ENCODE peak calls at places on chromosomes 11 and 22, in four cellular contexts. C is endothelial cell of umbilical vein, Q is HCT116, S is mesenchymal stem cell. Y is an unnamed sample.
A peak's percentile ranks its signal among the peaks of the same experiment; 100 is the strongest.

GRCh38 chr11:32312865-32313403 is 122.4 kb downstream of the WT1 start:
- DNase-seq in C (peak; percentile 51), Q (peak; percentile 63), S (peak; percentile 72), Y (peak; percentile 70)

GRCh38 chr22:39299829-39300178 is 19.6 kb downstream of the RPL3 start:
- DNase-seq in C (no peak), Q (no peak), S (peak; percentile 56), Y (no peak)

GRCh38 chr22:44574057-44574456 is 76.0 kb upstream of the RTL6 start:
- DNase-seq in C (peak; percentile 24), Q (peak; percentile 19), S (no peak), Y (peak; percentile 87)

GRCh38 chr22:24117942-24118341 is 63.3 kb upstream of the SUSD2 start:
- DNase-seq in C (no peak), Q (no peak), S (no peak), Y (no peak)

GRCh38 chr22:29635734-29636357 is 32.4 kb downstream of the NF2 start:
- DNase-seq in C (peak; percentile 64), Q (peak; percentile 34), S (peak; percentile 77), Y (peak; percentile 71)

GRCh38 chr11:86577663-86578636 is 94.5 kb downstream of the ME3 start:
- DNase-seq in C (peak; percentile 98), Q (peak; percentile 58), S (peak; percentile 67), Y (peak; percentile 71)

GRCh38 chr11:124835918-124836317 is 29.3 kb upstream of the ROBO3 start:
- DNase-seq in C (no peak), Q (no peak), S (no peak), Y (no peak)

GRCh38 chr11:130782361-130783221 is 133.7 kb downstream of the SNX19 start:
- DNase-seq in C (peak; percentile 66), Q (no peak), S (peak; percentile 61), Y (peak; percentile 51)

GRCh38 chr11:13487661-13488030 is 8.2 kb downstream of the PTH start:
- DNase-seq in C (peak; percentile 16), Q (peak; percentile 8), S (peak; percentile 6), Y (no peak)

GRCh38 chr11:27505781-27506180 is 788 bp downstream of the LIN7C start:
- DNase-seq in C (no peak), Q (no peak), S (no peak), Y (no peak)

GRCh38 chr22:50734343-50734771 is 3.6 kb upstream of the ACR start:
- DNase-seq in C (no peak), Q (no peak), S (no peak), Y (no peak)

GRCh38 chr11:1384206-1384965 is 5.3 kb upstream of the BRSK2 start:
- DNase-seq in C (no peak), Q (no peak), S (no peak), Y (no peak)

GRCh38 chr11:1749787-1750351 is 526 bp downstream of the IFITM10 start:
- DNase-seq in C (no peak), Q (no peak), S (peak; percentile 89), Y (no peak)

GRCh38 chr11:128508785-128509518 is 78.4 kb downstream of the ETS1 start:
- DNase-seq in C (no peak), Q (no peak), S (peak; percentile 84), Y (no peak)

GRCh38 chr22:24761888-24762675 is 12.4 kb downstream of the PIWIL3 start:
- DNase-seq in C (peak; percentile 68), Q (no peak), S (no peak), Y (no peak)

GRCh38 chr11:80958414-80958813 is 1517.6 kb upstream of the TENM4 start:
- DNase-seq in C (no peak), Q (no peak), S (peak; percentile 53), Y (no peak)

GRCh38 chr11:24375351-24375750 is 121.5 kb upstream of the LUZP2 start:
- DNase-seq in C (no peak), Q (no peak), S (no peak), Y (no peak)

GRCh38 chr11:122319842-122320555 is 204.0 kb upstream of the BLID start:
- DNase-seq in C (no peak), Q (no peak), S (no peak), Y (no peak)

GRCh38 chr11:68387840-68388239 is 72.7 kb upstream of the PPP6R3 start:
- DNase-seq in C (no peak), Q (no peak), S (no peak), Y (no peak)

GRCh38 chr22:22700631-22701030 is 56.2 kb downstream of the GGTLC2 start:
- DNase-seq in C (no peak), Q (no peak), S (no peak), Y (no peak)

GRCh38 chr11:47409440-47410403 is 1.3 kb downstream of the SLC39A13 start:
- DNase-seq in C (no peak), Q (no peak), S (peak; percentile 30), Y (peak; percentile 65)

GRCh38 chr11:72528121-72528520 is 93.8 kb upstream of the CLPB start:
- DNase-seq in C (no peak), Q (no peak), S (no peak), Y (peak; percentile 26)

GRCh38 chr11:77967753-77968152 is 26.7 kb downstream of the INTS4 start:
- DNase-seq in C (no peak), Q (no peak), S (no peak), Y (no peak)

GRCh38 chr11:75509201-75509600 is 16.5 kb downstream of the GDPD5 start:
- DNase-seq in C (no peak), Q (no peak), S (no peak), Y (no peak)

GRCh38 chr11:44456544-44457270 is 108.8 kb upstream of the CD82 start:
- DNase-seq in C (no peak), Q (peak; percentile 37), S (no peak), Y (no peak)

GRCh38 chr11:97201743-97202612 is 812.2 kb downstream of the JRKL start:
- DNase-seq in C (no peak), Q (no peak), S (no peak), Y (no peak)

GRCh38 chr22:45688606-45689080 is 17.0 kb downstream of the ATXN10 start:
- DNase-seq in C (no peak), Q (peak; percentile 38), S (peak; percentile 62), Y (peak; percentile 84)

GRCh38 chr11:98194611-98195010 is 826.1 kb upstream of the CNTN5 start:
- DNase-seq in C (no peak), Q (no peak), S (no peak), Y (no peak)

GRCh38 chr22:39938509-39938908 is 21.7 kb upstream of the TMA7B start:
- DNase-seq in C (no peak), Q (no peak), S (no peak), Y (no peak)

GRCh38 chr22:36673821-36674220 is 29.7 kb downstream of the CACNG2 start:
- DNase-seq in C (no peak), Q (no peak), S (no peak), Y (no peak)

GRCh38 chr22:44182591-44183588 is 2.2 kb downstream of the PARVG start:
- DNase-seq in C (no peak), Q (no peak), S (no peak), Y (no peak)

GRCh38 chr22:39459681-39460080 is 2.9 kb downstream of the MGAT3 start:
- DNase-seq in C (no peak), Q (no peak), S (no peak), Y (no peak)

GRCh38 chr11:35111171-35112055 is 27.6 kb upstream of the CD44 start:
- DNase-seq in C (peak; percentile 47), Q (no peak), S (peak; percentile 92), Y (peak; percentile 88)

GRCh38 chr11:8948901-8949300 is 6.1 kb upstream of the ASCL3 start:
- DNase-seq in C (peak; percentile 9), Q (no peak), S (no peak), Y (no peak)

GRCh38 chr11:83826078-83826477 is 539.9 kb upstream of the CCDC90B start:
- DNase-seq in C (no peak), Q (no peak), S (no peak), Y (no peak)

GRCh38 chr11:123601136-123601535 is 53.3 kb downstream of the SCN3B start:
- DNase-seq in C (no peak), Q (no peak), S (peak; percentile 67), Y (no peak)

GRCh38 chr22:48204296-48204695 is 1441.8 kb downstream of the TBC1D22A start:
- DNase-seq in C (no peak), Q (no peak), S (no peak), Y (no peak)

GRCh38 chr11:134677338-134677948 is 265.4 kb upstream of the B3GAT1 start:
- DNase-seq in C (no peak), Q (no peak), S (no peak), Y (no peak)

GRCh38 chr11:118079507-118079906 is 2.6 kb downstream of the TMPRSS4 start:
- DNase-seq in C (no peak), Q (no peak), S (no peak), Y (no peak)
- H3K4me3 ChIP-seq in C (no peak overlapping the region), Q (no peak overlapping the region), S (no peak overlapping the region), Y (no peak overlapping the region)

DNA sequence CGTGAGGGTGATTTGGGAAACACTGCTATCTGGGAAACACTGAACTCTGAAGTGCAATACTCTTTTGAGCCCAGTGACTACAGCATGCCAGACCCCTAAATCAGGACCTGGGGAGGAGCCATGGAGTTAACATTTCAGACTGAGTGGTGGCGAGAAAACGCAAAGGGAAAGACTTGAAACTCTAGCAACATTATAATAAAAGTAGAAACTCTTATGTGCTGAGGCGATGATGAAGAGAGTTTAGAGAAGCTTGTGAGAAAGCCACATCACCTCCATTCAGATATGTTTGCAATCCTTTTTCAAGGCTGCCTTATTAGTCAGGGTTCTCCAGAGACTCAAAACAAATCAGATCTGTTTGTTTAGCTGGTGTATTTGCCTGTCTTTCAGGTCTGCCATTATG is 1.9 kb downstream of the FEN1 start:
- DNase-seq in C (no peak), Q (no peak), S (no peak), Y (no peak)
- H3K4me1 ChIP-seq in C (peaks cover 25% of the 10 kb centered on the region), Q (peaks cover 16% of the 10 kb centered on the region), S (peaks cover 11% of the 10 kb centered on the region), Y (peaks cover 20% of the 10 kb centered on the region)

GRCh38 chr22:11627436-11627797 is 3900.6 kb upstream of the OR11H1 start:
- DNase-seq in C (peak; percentile 23), Q (no peak), S (no peak), Y (no peak)
- H2AFZ ChIP-seq in C (no peak overlapping the region), Q (no peak overlapping the region), S (no peak overlapping the region), Y (no peak overlapping the region)

DNA sequence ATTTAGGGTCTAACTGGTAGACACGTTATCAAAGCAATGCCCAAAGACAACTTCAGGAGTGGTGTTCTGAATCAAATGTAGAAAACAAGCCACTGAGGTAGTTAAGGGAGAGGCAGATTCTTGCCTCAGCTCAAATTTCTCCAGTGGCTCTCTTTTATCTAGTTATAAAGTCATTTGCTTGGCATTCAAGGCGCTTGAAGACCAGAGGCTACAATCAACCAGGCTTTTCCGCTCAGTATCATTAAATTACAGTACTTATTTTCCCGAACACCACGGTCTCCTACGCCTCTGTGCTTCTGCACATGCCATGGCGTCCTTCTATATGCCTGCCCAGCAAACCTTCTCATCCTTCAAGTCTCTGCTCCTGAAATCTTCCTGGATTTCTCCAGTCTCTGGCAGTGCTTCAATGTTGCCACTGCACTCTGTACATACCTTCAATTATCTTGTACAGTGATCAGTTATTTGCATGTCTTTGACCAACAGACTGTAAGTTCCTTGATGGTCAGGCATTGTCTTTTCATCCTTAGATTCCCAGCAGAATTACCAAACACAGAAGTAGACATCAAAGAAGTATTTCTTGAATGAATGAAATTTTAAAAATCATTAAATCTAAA is 1.4 kb downstream of the POGLUT3 start:
- DNase-seq in C (no peak), Q (no peak), S (peak; percentile 41), Y (peak; percentile 2)
- H3K4me3 ChIP-seq in C (no peak overlapping the region), Q (peak overlapping the region; percentile 46), S (peak overlapping the region; percentile 82), Y (peak overlapping the region; percentile 78)

DNA sequence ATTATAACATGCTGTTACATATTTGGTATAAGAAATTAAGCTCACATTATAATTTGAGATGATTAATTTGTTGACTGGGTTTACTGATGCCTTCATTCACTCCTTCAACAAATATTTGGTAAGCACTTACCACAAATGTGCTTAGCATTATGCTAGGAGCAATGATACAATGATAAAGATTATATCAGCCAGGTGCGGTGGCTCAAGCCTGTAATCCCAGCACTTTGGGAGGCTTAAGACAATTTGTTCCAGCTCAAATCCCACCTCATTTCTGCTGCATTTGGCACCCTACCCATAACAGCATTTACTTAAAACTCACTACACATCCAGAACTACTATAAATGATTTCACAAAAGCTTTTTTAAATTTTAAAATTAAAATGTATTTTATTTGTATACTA is 1263.6 kb upstream of the RAG2 start:
- DNase-seq in C (no peak), Q (no peak), S (no peak), Y (no peak)
- H3K4me1 ChIP-seq in C (no peaks in the 10 kb centered on the region), Q (no peaks in the 10 kb centered on the region), S (peaks cover 2% of the 10 kb centered on the region), Y (no peaks in the 10 kb centered on the region)

Y was measured in PC-9.